ENCODE peak calls at places on chromosomes 6 and 20, in five cellular contexts. A, Y, D, H and C are unnamed samples.
A peak's percentile ranks its signal among the peaks of the same experiment; 100 is the strongest.

GRCh38 chr20:57686931-57687652 is 22.7 kb downstream of the PMEPA1 start:
- DNase-seq in H (no peak), A (no peak), D (no peak), Y (no peak), C (no peak)

GRCh38 chr6:162538643-162539064 is 188.9 kb downstream of the PRKN start:
- DNase-seq in A (no peak), D (no peak), Y (no peak), H (no peak), C (no peak)

GRCh38 chr20:25624500-25624939 is 706 bp upstream of the NANP start:
- DNase-seq in D (no peak), A (peak; percentile 6), Y (no peak), H (no peak), C (no peak)

GRCh38 chr6:52373294-52373693 is 11.3 kb downstream of the PAQR8 start:
- DNase-seq in A (no peak), Y (no peak), H (no peak), D (no peak), C (no peak)

GRCh38 chr6:15907914-15908518 is 220.9 kb upstream of the MYLIP start:
- DNase-seq in Y (no peak), A (no peak), D (no peak), H (no peak), C (no peak)

GRCh38 chr20:13984211-13984610 is 6.2 kb downstream of the SEL1L2 start:
- DNase-seq in H (no peak), A (no peak), Y (no peak), D (no peak), C (no peak)

GRCh38 chr20:43565758-43566104 is 6.9 kb downstream of the SGK2 start:
- DNase-seq in H (no peak), A (no peak), D (no peak), Y (no peak), C (no peak)

GRCh38 chr6:128990915-128991314 is 108.0 kb downstream of the LAMA2 start:
- DNase-seq in D (no peak), H (no peak), A (no peak), Y (no peak), C (no peak)

GRCh38 chr6:35719830-35720733 is 16.8 kb upstream of the ARMC12 start:
- DNase-seq in Y (peak; percentile 14), H (no peak), A (no peak), D (no peak), C (no peak)

GRCh38 chr6:142300758-142301251 is 1.0 kb upstream of the ADGRG6 start:
- DNase-seq in Y (peak; percentile 15), A (no peak), D (no peak), H (no peak), C (no peak)

GRCh38 chr6:111447051-111447450 is 36.0 kb downstream of the REV3L start:
- DNase-seq in H (no peak), A (no peak), D (no peak), Y (no peak), C (no peak)